ENCODE peak calls at places on chromosome 7, in ten cellular contexts. Y is activated T-helper 1 cell treated with anti-CD3 and anti-CD28 coated beads, Interleukin-12 subunit alpha, Interleukin-12 subunit beta, Interleukin-2, Interleukin-4 antibody, amounts not matched to agents 30 ng/mL and 10 ng/mL and 1 ng/mL, durations not matched to agents 14 hours and 24 hours and 36 hours; S is NCI-H774; I is GDM1; Z is nephron progenitor cell; Q is T follicular helper cell; A is progenitor cell of endocrine pancreas; F is NCI-H1436; V is NCI-H2029; L is ACHN. E is an unnamed sample.

GRCh38 chr7:139230774-139231512 is at the start of gene UBN2:
- DNase-seq in Y (peak), S (peak), I (peak), Z (peak), Q (peak), A (peak), F (peak), V (peak), L (peak), E (peak)

GRCh38 chr7:123423622-123424021 is 110.8 kb downstream of the IQUB start:
- DNase-seq in Y (no peak), S (no peak), I (no peak), Z (no peak), Q (no peak), A (no peak), F (no peak), V (no peak), L (no peak), E (no peak)

GRCh38 chr7:64878684-64879083 is 24.4 kb upstream of the ZNF273 start:
- DNase-seq in Y (no peak), S (no peak), I (no peak), Z (no peak), Q (no peak), A (no peak), F (no peak), V (no peak), L (no peak), E (peak)

GRCh38 chr7:148753224-148753623 is 54.5 kb downstream of the CUL1 start:
- DNase-seq in Y (no peak), S (no peak), I (no peak), Z (no peak), Q (no peak), A (no peak), F (no peak), V (no peak), L (no peak), E (no peak)

GRCh38 chr7:140506788-140507464 is 27.6 kb upstream of the MKRN1 start:
- DNase-seq in Y (no peak), S (peak), I (peak), Z (peak), Q (no peak), A (no peak), F (no peak), V (peak), L (no peak), E (no peak)

GRCh38 chr7:130426541-130426940 is 14.3 kb downstream of the CEP41 start:
- DNase-seq in Y (no peak), S (no peak), I (peak), Z (no peak), Q (no peak), A (no peak), F (no peak), V (peak), L (no peak), E (no peak)

GRCh38 chr7:1403844-1404404 is 55.3 kb downstream of the MICALL2 start:
- DNase-seq in Y (no peak), S (no peak), I (no peak), Z (peak), Q (no peak), A (no peak), F (peak), V (no peak), L (peak), E (no peak)

GRCh38 chr7:141558544-141559183 is 7.5 kb downstream of the AGK start:
- DNase-seq in Y (peak), S (peak), I (no peak), Z (no peak), Q (no peak), A (no peak), F (peak), V (peak), L (no peak), E (no peak)

GRCh38 chr7:14858866-14859265 is 43.7 kb downstream of the DGKB start:
- DNase-seq in Y (no peak), S (no peak), I (no peak), Z (no peak), Q (no peak), A (no peak), F (no peak), V (no peak), L (no peak), E (no peak)